ENCODE peak calls at places on chromosomes 6 and 20, in seven cellular contexts. C, A, J, B, T, R and Z are unnamed samples.

GRCh38 chr6:14717307-14717706 is 528.6 kb upstream of the JARID2 start:
- DNase-seq in C (no peak), A (no peak), J (no peak), B (no peak), T (no peak), R (no peak), Z (no peak)

GRCh38 chr6:26021350-26022165 is 59.0 kb downstream of the TRIM38 start:
- DNase-seq in C (peak; percentile 98), A (peak; percentile 72), J (peak; percentile 98), B (peak; percentile 90), T (peak; percentile 96), R (peak; percentile 97), Z (no peak)

GRCh38 chr6:166005846-166006592 is 161.6 kb downstream of the TBXT start:
- DNase-seq in C (peak; percentile 89), A (no peak), J (peak; percentile 89), B (no peak), T (peak; percentile 78), R (no peak), Z (no peak)

GRCh38 chr20:13862245-13862644 is 77.4 kb downstream of the NDUFAF5 start:
- DNase-seq in C (no peak), A (no peak), J (no peak), B (no peak), T (no peak), R (no peak), Z (no peak)

GRCh38 chr20:32965581-32966373 is 38.5 kb downstream of the SUN5 start:
- DNase-seq in C (no peak), A (no peak), J (peak; percentile 56), B (no peak), T (peak; percentile 46), R (peak; percentile 38), Z (no peak)

GRCh38 chr20:58048096-58048702 is 180.3 kb downstream of the ANKRD60 start:
- DNase-seq in C (peak; percentile 62), A (no peak), J (no peak), B (peak; percentile 51), T (no peak), R (no peak), Z (peak; percentile 28)

GRCh38 chr20:33909331-33909921 is 84.3 kb upstream of the RALY start:
- DNase-seq in C (peak; percentile 85), A (no peak), J (no peak), B (no peak), T (peak; percentile 69), R (no peak), Z (no peak)

GRCh38 chr20:58673119-58673518 is 19.5 kb upstream of the NPEPL1 start:
- DNase-seq in C (no peak), A (no peak), J (no peak), B (no peak), T (no peak), R (no peak), Z (no peak)

GRCh38 chr6:74284266-74284665 is 588.3 kb downstream of the CD109 start:
- DNase-seq in C (no peak), A (no peak), J (no peak), B (no peak), T (no peak), R (no peak), Z (no peak)

GRCh38 chr6:74277749-74278148 is 581.7 kb downstream of the CD109 start:
- DNase-seq in C (peak; percentile 10), A (no peak), J (no peak), B (no peak), T (no peak), R (no peak), Z (no peak)

GRCh38 chr6:74282143-74282689 is 586.2 kb downstream of the CD109 start:
- DNase-seq in C (no peak), A (no peak), J (peak; percentile 60), B (no peak), T (no peak), R (no peak), Z (no peak)

GRCh38 chr6:74280130-74280692 is 584.2 kb downstream of the CD109 start:
- DNase-seq in C (no peak), A (no peak), J (no peak), B (no peak), T (no peak), R (no peak), Z (no peak)
- TF ChIP-seq CTCF in C (peak; percentile 7), A (no peak), J (no peak), B (no peak), T (no peak), R (no peak), Z (peak; percentile 44)

DNA sequence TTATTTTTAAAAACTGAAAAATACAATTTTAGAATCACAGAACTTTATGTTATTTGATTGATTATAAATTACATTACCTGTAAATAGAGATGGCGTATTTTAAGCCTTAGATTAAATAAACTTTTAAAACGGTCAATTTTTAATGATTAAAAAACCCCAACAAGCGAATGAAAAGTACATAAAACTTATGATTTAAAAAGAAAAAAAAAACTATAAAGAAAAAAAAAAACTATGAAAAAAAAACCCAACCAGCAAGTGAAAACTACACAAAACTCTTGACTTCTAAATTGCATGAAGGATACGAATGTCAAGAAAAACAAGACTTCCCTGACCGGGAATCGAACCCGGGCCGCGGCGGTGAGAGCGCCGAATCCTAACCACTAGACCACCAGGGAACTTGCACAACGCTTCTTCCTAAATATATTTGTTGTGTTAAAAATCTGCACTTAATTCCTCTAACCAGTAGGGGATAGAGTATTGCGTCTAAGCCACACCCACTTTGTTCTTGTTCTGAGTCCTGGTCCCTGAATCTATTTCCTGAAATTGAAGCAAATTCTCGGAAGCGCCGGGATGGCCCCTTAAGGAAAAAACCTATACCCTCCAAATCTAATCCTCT is 10.7 kb upstream of the NCOA7 start:
- DNase-seq in C (peak; percentile 97), A (peak; percentile 81), J (peak; percentile 93), B (peak; percentile 81), T (peak; percentile 97), R (peak; percentile 93), Z (peak; percentile 61)
- TF ChIP-seq CTCF in C (peak; percentile 12), A (no peak), J (no peak), B (no peak), T (no peak), R (peak; percentile 18), Z (peak; percentile 19)

GRCh38 chr6:116966675-116967576 is 89.9 kb downstream of the RFX6 start:
- DNase-seq in C (no peak), A (no peak), J (no peak), B (no peak), T (no peak), R (no peak), Z (no peak)

GRCh38 chr6:116973992-116974391 is 97.0 kb downstream of the RFX6 start:
- DNase-seq in C (no peak), A (no peak), J (no peak), B (no peak), T (no peak), R (peak; percentile 71), Z (no peak)

GRCh38 chr6:116971959-116972358 is 94.9 kb downstream of the RFX6 start:
- DNase-seq in C (peak; percentile 50), A (no peak), J (no peak), B (peak; percentile 40), T (no peak), R (no peak), Z (no peak)

GRCh38 chr6:116974526-116974925 is 97.5 kb downstream of the RFX6 start:
- DNase-seq in C (no peak), A (no peak), J (no peak), B (no peak), T (no peak), R (no peak), Z (no peak)

DNA sequence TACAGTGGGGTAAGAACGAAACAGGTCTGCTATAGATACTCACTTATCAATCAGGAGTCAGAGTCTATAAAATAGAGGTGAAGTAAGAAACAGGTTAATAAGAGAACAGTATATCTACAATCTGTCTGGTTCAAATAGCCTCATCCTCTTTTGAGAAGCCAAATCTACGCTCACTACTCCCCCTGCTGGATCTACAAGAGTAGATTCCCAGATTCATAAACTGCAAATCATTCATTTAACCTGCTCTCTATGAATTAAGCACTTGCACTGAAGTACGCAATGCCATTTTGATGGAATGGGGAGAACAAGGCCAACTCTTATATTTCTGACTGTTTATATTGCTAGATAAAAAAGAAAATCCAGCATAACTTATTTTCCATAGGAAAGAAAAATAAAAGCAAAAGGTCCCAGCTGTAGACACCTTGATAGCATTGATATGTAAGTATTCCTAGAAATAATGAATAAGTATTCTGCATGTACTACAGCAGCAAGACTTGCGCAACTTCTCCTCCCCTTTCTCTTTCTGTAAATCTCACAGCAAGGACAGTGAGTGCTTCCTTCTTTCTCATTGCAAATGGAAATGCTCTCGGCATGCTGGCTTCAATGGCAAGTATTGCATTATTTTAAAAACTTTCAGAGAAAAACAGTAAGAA is 92.3 kb downstream of the RFX6 start:
- DNase-seq in C (peak; percentile 50), A (no peak), J (no peak), B (peak; percentile 27), T (no peak), R (no peak), Z (no peak)
- TF ChIP-seq CTCF in C (peak; percentile 77), A (no peak), J (peak; percentile 64), B (peak; percentile 74), T (peak; percentile 71), R (peak; percentile 50), Z (peak; percentile 64)

GRCh38 chr6:132401941-132402275 is 633 bp upstream of the MOXD1 start:
- DNase-seq in C (no peak), A (no peak), J (no peak), B (no peak), T (no peak), R (no peak), Z (no peak)

GRCh38 chr6:132399376-132400074 is 1.8 kb downstream of the MOXD1 start:
- DNase-seq in C (peak; percentile 83), A (no peak), J (no peak), B (no peak), T (no peak), R (no peak), Z (no peak)

GRCh38 chr6:132404330-132404729 is 3.1 kb upstream of the MOXD1 start:
- DNase-seq in C (no peak), A (no peak), J (no peak), B (no peak), T (no peak), R (no peak), Z (no peak)

GRCh38 chr6:132400641-132401119 is 595 bp downstream of the MOXD1 start:
- DNase-seq in C (no peak), A (no peak), J (no peak), B (peak; percentile 11), T (no peak), R (no peak), Z (no peak)

GRCh38 chr6:132401120-132401940 is at the start of gene MOXD1:
- DNase-seq in C (no peak), A (no peak), J (peak; percentile 89), B (peak; percentile 52), T (no peak), R (peak; percentile 65), Z (no peak)
- TF ChIP-seq CTCF in C (peak; percentile 3), A (no peak), J (no peak), B (no peak), T (no peak), R (no peak), Z (no peak)